ENCODE peak calls at places on chromosomes 1 and 21, in eight cellular contexts. A is PC-9; K is PC-3; X is CD8-positive, alpha-beta memory T cell; O is A549; R is naive thymus-derived CD4-positive, alpha-beta T cell; L is H1; G is tibial nerve. I is an unnamed sample.
A peak's percentile ranks its signal among the peaks of the same experiment; 100 is the strongest.

GRCh38 chr1:153678519-153679336 is at the start of gene NPR1:
- DNase-seq in L (no peak), K (no peak), R (no peak), G (peak; percentile 62), X (no peak), O (peak; percentile 53), A (no peak), I (no peak)

GRCh38 chr21:16794944-16795343 is 717.9 kb upstream of the CXADR start:
- DNase-seq in L (no peak), A (peak; percentile 60), X (no peak), K (peak; percentile 57), R (no peak), G (no peak), O (peak; percentile 73), I (no peak)

GRCh38 chr1:111045033-111045722 is 81.5 kb upstream of the LRIF1 start:
- DNase-seq in L (no peak), O (no peak), K (peak; percentile 11), G (no peak), R (no peak), A (no peak), X (no peak), I (no peak)

GRCh38 chr1:182615468-182616129 is 11.4 kb upstream of the RGS16 start:
- DNase-seq in L (no peak), O (no peak), X (peak; percentile 39), G (peak; percentile 61), A (no peak), K (no peak), R (no peak), I (peak; percentile 54)

GRCh38 chr1:119080586-119080985 is 59.9 kb downstream of the WARS2 start:
- DNase-seq in K (peak; percentile 85), L (peak; percentile 47), G (peak; percentile 31), R (no peak), A (peak; percentile 35), O (no peak), X (no peak), I (no peak)

GRCh38 chr1:3553166-3553939 is 58.0 kb downstream of the MEGF6 start:
- DNase-seq in L (no peak), O (no peak), G (no peak), X (no peak), R (no peak), K (peak; percentile 48), A (peak; percentile 64), I (no peak)

GRCh38 chr1:35894183-35894582 is 11.2 kb downstream of the AGO1 start:
- DNase-seq in A (no peak), L (no peak), K (no peak), X (no peak), R (no peak), O (peak; percentile 46), G (peak; percentile 23), I (no peak)

GRCh38 chr21:38223893-38224540 is 32.8 kb upstream of the KCNJ15 start:
- DNase-seq in X (no peak), O (peak; percentile 75), K (peak; percentile 22), R (no peak), A (no peak), L (no peak), G (no peak), I (no peak)

GRCh38 chr1:25997759-25998074 is at the start of gene PAFAH2:
- DNase-seq in X (no peak), G (no peak), K (no peak), L (no peak), R (peak; percentile 29), O (no peak), A (no peak), I (no peak)

GRCh38 chr1:203173566-203173965 is 2.1 kb downstream of the MYBPH start:
- DNase-seq in O (no peak), L (no peak), G (no peak), X (no peak), A (no peak), K (no peak), R (no peak), I (no peak)

GRCh38 chr1:227560814-227561213 is 2.5 kb upstream of the ZNF678 start:
- DNase-seq in K (no peak), A (no peak), X (no peak), L (no peak), O (no peak), R (no peak), G (no peak), I (no peak)

GRCh38 chr1:68384872-68385390 is 64.8 kb downstream of the RPE65 start:
- DNase-seq in K (peak; percentile 95), O (no peak), L (no peak), G (no peak), X (no peak), R (no peak), A (peak; percentile 11), I (no peak)

GRCh38 chr1:151443846-151444790 is 15.2 kb downstream of the POGZ start:
- DNase-seq in X (peak; percentile 44), R (peak; percentile 17), A (peak; percentile 62), G (peak; percentile 72), L (no peak), K (peak; percentile 98), O (peak; percentile 82), I (peak; percentile 55)

GRCh38 chr1:9466780-9467755 is 72.2 kb upstream of the SLC25A33 start:
- DNase-seq in K (peak; percentile 69), G (no peak), A (no peak), O (peak; percentile 17), X (no peak), L (no peak), R (no peak), I (no peak)
- H3K9me3 ChIP-seq in K (no peaks in the 10 kb centered on the region), G (no peaks in the 10 kb centered on the region), A (no peaks in the 10 kb centered on the region), O (no peaks in the 10 kb centered on the region), X (no peaks in the 10 kb centered on the region), L (no peaks in the 10 kb centered on the region), R (no peaks in the 10 kb centered on the region), I (no peaks in the 10 kb centered on the region)

GRCh38 chr1:31458287-31458896 is 45.4 kb downstream of the SERINC2 start:
- DNase-seq in G (no peak), O (no peak), R (no peak), X (no peak), A (no peak), L (no peak), K (no peak), I (no peak)

GRCh38 chr1:31453384-31454079 is 40.5 kb downstream of the SERINC2 start:
- DNase-seq in X (no peak), O (no peak), R (no peak), A (no peak), L (no peak), G (no peak), K (no peak), I (no peak)
- H3K9me3 ChIP-seq in X (peaks cover 6% of the 10 kb centered on the region), O (peaks cover 26% of the 10 kb centered on the region), R (peaks cover 13% of the 10 kb centered on the region), A (peaks cover 60% of the 10 kb centered on the region), L (no peaks in the 10 kb centered on the region), G (peaks cover 57% of the 10 kb centered on the region), K (peaks cover 28% of the 10 kb centered on the region), I (peaks cover 4% of the 10 kb centered on the region)

GRCh38 chr21:9739240-9739639 is 782.1 kb upstream of the TPTE start:
- DNase-seq in A (no peak), G (no peak), R (no peak), X (no peak), O (no peak), K (no peak), L (no peak), I (no peak)
- H3K9me3 ChIP-seq in A (no peaks in the 10 kb centered on the region), G (peaks cover 37% of the 10 kb centered on the region), R (peaks cover 28% of the 10 kb centered on the region), X (no peaks in the 10 kb centered on the region), O (no peaks in the 10 kb centered on the region), K (peaks cover 60% of the 10 kb centered on the region), L (peaks cover 76% of the 10 kb centered on the region), I (no peaks in the 10 kb centered on the region)

DNA sequence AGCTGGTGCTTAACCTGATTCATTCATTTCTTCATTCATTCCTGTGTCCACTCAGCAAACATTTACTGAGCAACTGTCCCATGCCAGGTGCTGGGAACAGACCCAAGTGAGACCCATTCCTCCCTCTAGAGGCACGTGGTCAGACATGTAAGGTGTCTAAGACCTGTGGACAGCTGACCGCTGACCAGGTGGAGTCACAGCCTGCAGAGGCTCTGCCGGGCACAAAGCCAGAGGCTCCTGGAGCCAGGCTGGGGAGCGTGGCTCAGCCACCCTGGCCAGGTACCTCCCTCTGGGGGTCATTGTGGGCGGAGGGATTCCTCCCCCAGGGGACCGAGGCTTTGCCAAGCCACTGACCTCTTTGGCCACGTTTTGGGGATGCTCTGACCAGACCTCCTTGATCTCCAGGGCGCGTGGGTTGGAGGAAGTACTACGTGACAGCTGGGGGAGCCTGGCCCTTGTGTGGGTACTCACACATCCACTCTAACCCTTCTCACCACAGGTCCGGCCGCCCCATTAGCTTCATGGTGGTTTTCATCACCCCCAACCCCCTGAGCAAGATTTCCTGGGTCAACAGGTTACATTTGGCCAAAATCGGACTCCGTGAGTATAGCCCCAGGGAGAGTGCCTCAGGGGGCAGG is 100.3 kb downstream of the ARHGEF10L start:
- DNase-seq in A (no peak), K (no peak), X (no peak), O (no peak), G (no peak), R (no peak), L (no peak), I (no peak)
- H3K9me3 ChIP-seq in A (no peaks in the 10 kb centered on the region), K (no peaks in the 10 kb centered on the region), X (no peaks in the 10 kb centered on the region), O (no peaks in the 10 kb centered on the region), G (no peaks in the 10 kb centered on the region), R (no peaks in the 10 kb centered on the region), L (no peaks in the 10 kb centered on the region), I (no peaks in the 10 kb centered on the region)

I was measured in T-helper 17 cell.